ENCODE peak calls at places on chromosomes 7 and 10, in four cellular contexts. One of them, this sample, is unnamed.

GRCh38 chr10:114822771-114823463 is 1.3 kb downstream of the FHIP2A start:
- DNase-seq in left cardiac atrium: no peak
- DNase-seq in ecto neural progenitor cell: no peak
- DNase-seq in Jurkat, Clone E6-1: no peak
- DNase-seq in this sample: no peak

GRCh38 chr7:147145194-147145593 is 1028.6 kb downstream of the CNTNAP2 start:
- DNase-seq in left cardiac atrium: no peak
- DNase-seq in ecto neural progenitor cell: no peak
- DNase-seq in Jurkat, Clone E6-1: no peak
- DNase-seq in this sample: no peak

GRCh38 chr7:155282671-155283070 is 15.0 kb upstream of the INSIG1 start:
- DNase-seq in left cardiac atrium: no peak
- DNase-seq in ecto neural progenitor cell: no peak
- DNase-seq in Jurkat, Clone E6-1: no peak
- DNase-seq in this sample: no peak

GRCh38 chr10:73773152-73773879 is 8.5 kb upstream of the CHCHD1 start:
- DNase-seq in left cardiac atrium: no peak
- DNase-seq in ecto neural progenitor cell: no peak
- DNase-seq in Jurkat, Clone E6-1: no peak
- DNase-seq in this sample: no peak

GRCh38 chr7:117951285-117951684 is 78.0 kb upstream of the CTTNBP2 start:
- DNase-seq in left cardiac atrium: no peak
- DNase-seq in ecto neural progenitor cell: no peak
- DNase-seq in Jurkat, Clone E6-1: no peak
- DNase-seq in this sample: no peak

GRCh38 chr7:157528785-157529341 is 192.1 kb downstream of the DNAJB6 start:
- DNase-seq in left cardiac atrium: peak; percentile 14
- DNase-seq in ecto neural progenitor cell: no peak
- DNase-seq in Jurkat, Clone E6-1: no peak
- DNase-seq in this sample: peak; percentile 3

GRCh38 chr7:95784796-95785195 is 12.4 kb downstream of the DYNC1I1 start:
- DNase-seq in left cardiac atrium: no peak
- DNase-seq in ecto neural progenitor cell: no peak
- DNase-seq in Jurkat, Clone E6-1: no peak
- DNase-seq in this sample: no peak

GRCh38 chr10:63712717-63713115 is 191.5 kb downstream of the REEP3 start:
- DNase-seq in left cardiac atrium: no peak
- DNase-seq in ecto neural progenitor cell: no peak
- DNase-seq in Jurkat, Clone E6-1: no peak
- DNase-seq in this sample: no peak

GRCh38 chr10:86970152-86970886 is 2.0 kb downstream of the ADIRF start:
- DNase-seq in left cardiac atrium: peak; percentile 89
- DNase-seq in ecto neural progenitor cell: peak; percentile 80
- DNase-seq in Jurkat, Clone E6-1: no peak
- DNase-seq in this sample: no peak

GRCh38 chr10:74930962-74931361 is 104.6 kb downstream of the KAT6B start:
- DNase-seq in left cardiac atrium: no peak
- DNase-seq in ecto neural progenitor cell: no peak
- DNase-seq in Jurkat, Clone E6-1: no peak
- DNase-seq in this sample: no peak

GRCh38 chr7:48042216-48042615 is 6.9 kb downstream of the C7orf57 start:
- DNase-seq in left cardiac atrium: no peak
- DNase-seq in ecto neural progenitor cell: no peak
- DNase-seq in Jurkat, Clone E6-1: no peak
- DNase-seq in this sample: no peak

GRCh38 chr7:39252916-39253315 is 275.2 kb downstream of the POU6F2 start:
- DNase-seq in left cardiac atrium: no peak
- DNase-seq in ecto neural progenitor cell: no peak
- DNase-seq in Jurkat, Clone E6-1: no peak
- DNase-seq in this sample: no peak

GRCh38 chr7:50304911-50305621 is 550 bp downstream of the IKZF1 start:
- DNase-seq in left cardiac atrium: no peak
- DNase-seq in ecto neural progenitor cell: no peak
- DNase-seq in Jurkat, Clone E6-1: peak; percentile 71
- DNase-seq in this sample: peak; percentile 81

GRCh38 chr7:4136036-4136435 is 546.1 kb upstream of the FOXK1 start:
- DNase-seq in left cardiac atrium: no peak
- DNase-seq in ecto neural progenitor cell: no peak
- DNase-seq in Jurkat, Clone E6-1: no peak
- DNase-seq in this sample: no peak

GRCh38 chr10:59892697-59893096 is 13.7 kb downstream of the CCDC6 start:
- DNase-seq in left cardiac atrium: peak; percentile 31
- DNase-seq in ecto neural progenitor cell: no peak
- DNase-seq in Jurkat, Clone E6-1: no peak
- DNase-seq in this sample: no peak

GRCh38 chr7:22934473-22935065 is 79.4 kb downstream of the HYCC1 start:
- DNase-seq in left cardiac atrium: no peak
- DNase-seq in ecto neural progenitor cell: no peak
- DNase-seq in Jurkat, Clone E6-1: no peak
- DNase-seq in this sample: no peak

GRCh38 chr7:38929460-38930171 is 20.6 kb upstream of the VPS41 start:
- DNase-seq in left cardiac atrium: no peak
- DNase-seq in ecto neural progenitor cell: no peak
- DNase-seq in Jurkat, Clone E6-1: no peak
- DNase-seq in this sample: no peak

GRCh38 chr7:151570366-151570915 is 50.7 kb upstream of the RHEB start:
- DNase-seq in left cardiac atrium: no peak
- DNase-seq in ecto neural progenitor cell: no peak
- DNase-seq in Jurkat, Clone E6-1: peak; percentile 10
- DNase-seq in this sample: no peak

GRCh38 chr10:50416181-50416824 is 165.0 kb upstream of the ASAH2 start:
- DNase-seq in left cardiac atrium: no peak
- DNase-seq in ecto neural progenitor cell: no peak
- DNase-seq in Jurkat, Clone E6-1: no peak
- DNase-seq in this sample: no peak

GRCh38 chr10:78894841-78895195 is 173.9 kb upstream of the ZMIZ1 start:
- DNase-seq in left cardiac atrium: no peak
- DNase-seq in ecto neural progenitor cell: peak; percentile 33
- DNase-seq in Jurkat, Clone E6-1: no peak
- DNase-seq in this sample: no peak

GRCh38 chr10:43110318-43111071 is 27.8 kb upstream of the CSGALNACT2 start:
- DNase-seq in left cardiac atrium: no peak
- DNase-seq in ecto neural progenitor cell: no peak
- DNase-seq in Jurkat, Clone E6-1: no peak
- DNase-seq in this sample: no peak

GRCh38 chr10:119177708-119178370 is 773 bp downstream of the PRDX3 start:
- DNase-seq in left cardiac atrium: no peak
- DNase-seq in ecto neural progenitor cell: no peak
- DNase-seq in Jurkat, Clone E6-1: no peak
- DNase-seq in this sample: peak; percentile 17

This sample was measured in DND-41.